ENCODE peak calls at places on chromosome 1, in nine cellular contexts. R is psoas muscle; P is dorsolateral prefrontal cortex; K is AG04450; X is naive thymus-derived CD4-positive, alpha-beta T cell; O is colonic mucosa; A is caudate nucleus; Y is lung; H is mammary epithelial cell. M is an unnamed sample.

GRCh38 chr1:30761312-30762151 is 4.0 kb upstream of the LAPTM5 start:
- DNase-seq in Y (no peak), K (no peak), R (peak; percentile 71), X (no peak), H (no peak), O (no peak), P (no peak), A (no peak), M (no peak)

GRCh38 chr1:84090447-84091244 is 53.4 kb upstream of the PRKACB start:
- DNase-seq in A (no peak), H (no peak), O (peak; percentile 20), P (no peak), X (peak; percentile 44), R (no peak), K (no peak), Y (no peak), M (no peak)

GRCh38 chr1:37850352-37850955 is 8.9 kb downstream of the MTF1 start:
- DNase-seq in X (no peak), Y (no peak), R (no peak), O (no peak), P (no peak), K (no peak), H (peak; percentile 38), A (no peak), M (no peak)

GRCh38 chr1:220878223-220879081 is 791 bp upstream of the HLX start:
- DNase-seq in H (no peak), O (peak; percentile 53), P (no peak), A (no peak), Y (no peak), R (no peak), K (no peak), X (no peak), M (no peak)

GRCh38 chr1:156419863-156420208 is 50.8 kb downstream of the RHBG start:
- DNase-seq in A (no peak), X (no peak), O (no peak), H (no peak), P (no peak), Y (no peak), K (no peak), R (no peak), M (peak; percentile 34)

GRCh38 chr1:154129392-154129970 is 25.4 kb downstream of the NUP210L start:
- DNase-seq in H (no peak), P (no peak), K (no peak), R (no peak), Y (no peak), O (no peak), X (no peak), A (no peak), M (no peak)

GRCh38 chr1:85894651-85895050 is 186.4 kb upstream of the ZNHIT6 start:
- DNase-seq in H (no peak), A (no peak), R (no peak), X (no peak), P (no peak), K (peak; percentile 15), O (no peak), Y (no peak), M (no peak)

GRCh38 chr1:119040489-119040888 is 52.3 kb upstream of the TBX15 start:
- DNase-seq in P (no peak), O (no peak), K (no peak), Y (no peak), R (no peak), X (no peak), A (no peak), H (peak; percentile 23), M (no peak)

GRCh38 chr1:107934573-107934972 is 30.4 kb downstream of the VAV3 start:
- DNase-seq in K (no peak), X (no peak), Y (no peak), O (no peak), R (no peak), A (no peak), P (no peak), H (no peak), M (no peak)

DNA sequence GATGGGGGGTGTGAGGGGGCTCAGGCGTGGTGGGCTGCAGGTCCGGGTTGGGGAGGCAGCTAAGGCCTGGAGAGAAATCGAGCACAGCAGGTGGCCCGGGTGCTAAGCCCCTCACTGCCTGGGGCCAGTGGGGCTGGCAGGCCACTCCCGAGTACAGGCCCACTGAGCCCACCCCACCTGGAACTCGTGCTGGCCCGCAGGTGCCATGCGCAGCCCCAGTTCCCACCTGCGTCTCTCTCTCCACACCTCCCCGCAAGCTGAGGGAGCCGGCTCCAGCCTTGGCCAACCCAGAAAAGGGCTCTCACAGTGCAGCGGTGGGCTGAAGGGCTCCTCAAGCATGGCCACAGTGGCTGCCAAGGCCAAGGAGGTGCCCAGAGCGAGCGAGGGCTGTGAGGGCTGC is 1047.1 kb upstream of the ADGRL4 start:
- DNase-seq in K (no peak), P (no peak), X (no peak), Y (no peak), R (no peak), H (no peak), A (no peak), O (no peak), M (no peak)
- H3K27ac ChIP-seq in K (no peak overlapping the region), P (no peak overlapping the region), X (no peak overlapping the region), Y (no peak overlapping the region), R (no peak overlapping the region), H (peak overlapping the region; percentile 58), A (no peak overlapping the region), O (no peak overlapping the region), M (no peak overlapping the region)

GRCh38 chr1:178928041-178928440 is 57.2 kb upstream of the ANGPTL1 start:
- DNase-seq in O (no peak), Y (no peak), X (no peak), A (no peak), R (no peak), H (no peak), K (no peak), P (no peak), M (no peak)

GRCh38 chr1:178928985-178929384 is 58.1 kb upstream of the ANGPTL1 start:
- DNase-seq in Y (no peak), X (no peak), H (no peak), A (no peak), K (no peak), P (no peak), R (no peak), O (no peak), M (no peak)

GRCh38 chr1:178923512-178923911 is 52.6 kb upstream of the ANGPTL1 start:
- DNase-seq in P (no peak), A (no peak), K (no peak), H (no peak), X (no peak), O (no peak), Y (no peak), R (no peak), M (no peak)

GRCh38 chr1:178927003-178927402 is 56.1 kb upstream of the ANGPTL1 start:
- DNase-seq in O (no peak), Y (no peak), H (no peak), A (no peak), P (no peak), K (no peak), X (no peak), R (no peak), M (no peak)

DNA sequence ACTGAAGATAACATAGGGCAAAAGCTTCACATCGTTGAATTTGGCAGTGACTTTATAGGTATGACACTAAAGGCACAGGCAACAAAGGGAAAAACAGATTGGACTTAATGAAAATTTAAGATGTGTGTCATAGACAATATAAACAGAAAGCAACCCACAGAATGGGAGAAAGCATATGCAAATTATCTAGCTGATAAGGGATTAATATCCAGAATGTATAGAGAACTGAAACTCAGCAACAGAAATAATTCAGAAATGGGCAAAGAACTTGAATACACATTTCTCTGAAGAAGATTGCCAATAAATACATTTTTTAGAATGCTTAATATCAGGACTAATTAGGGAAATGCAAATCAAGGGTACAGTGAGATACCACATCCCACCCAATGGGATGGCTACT is 55.2 kb upstream of the ANGPTL1 start:
- DNase-seq in O (no peak), R (no peak), A (no peak), X (no peak), H (no peak), K (no peak), Y (no peak), P (no peak), M (no peak)
- H3K27ac ChIP-seq in O (no peak overlapping the region), R (no peak overlapping the region), A (no peak overlapping the region), X (no peak overlapping the region), H (no peak overlapping the region), K (no peak overlapping the region), Y (no peak overlapping the region), P (no peak overlapping the region), M (no peak overlapping the region)

DNA sequence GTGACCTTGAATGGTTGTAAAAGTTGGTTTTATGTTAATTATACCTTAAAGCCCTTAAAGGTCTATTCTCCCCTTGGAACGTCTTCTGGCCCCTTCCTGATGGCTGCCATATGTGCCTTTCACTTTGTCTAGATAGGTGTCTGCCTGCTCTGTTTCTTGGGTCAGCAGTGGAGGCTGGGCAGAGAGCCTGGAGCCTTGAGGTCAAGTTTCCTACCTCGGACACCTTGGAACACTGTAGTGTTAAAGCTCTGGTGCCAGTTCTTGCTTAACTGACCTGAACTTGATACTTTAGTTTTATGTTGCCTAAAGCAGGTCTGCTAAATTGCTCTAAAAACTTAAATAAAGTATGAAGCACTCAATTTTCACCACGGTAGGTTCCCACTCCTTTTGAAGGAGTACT is 86.5 kb downstream of the CDC14A start:
- DNase-seq in A (no peak), Y (no peak), K (no peak), R (no peak), H (no peak), O (no peak), X (no peak), P (no peak), M (no peak)
- H3K27ac ChIP-seq in A (no peak overlapping the region), Y (no peak overlapping the region), K (no peak overlapping the region), R (peak overlapping the region; percentile 54), H (no peak overlapping the region), O (no peak overlapping the region), X (peak overlapping the region; percentile 71), P (no peak overlapping the region), M (no peak overlapping the region)

GRCh38 chr1:43477716-43478115 is 24.0 kb upstream of the HYI start:
- DNase-seq in R (no peak), H (no peak), K (no peak), P (no peak), A (no peak), Y (no peak), O (no peak), X (no peak), M (no peak)

GRCh38 chr1:43469932-43470331 is 16.2 kb upstream of the HYI start:
- DNase-seq in P (no peak), R (no peak), A (no peak), H (no peak), K (no peak), O (no peak), Y (no peak), X (no peak), M (no peak)

GRCh38 chr1:43473463-43473862 is 19.7 kb upstream of the HYI start:
- DNase-seq in Y (no peak), P (no peak), R (no peak), K (no peak), O (no peak), A (no peak), H (no peak), X (no peak), M (no peak)

GRCh38 chr1:43468403-43468802 is 14.7 kb upstream of the HYI start:
- DNase-seq in X (no peak), K (no peak), O (no peak), P (no peak), A (no peak), H (no peak), R (no peak), Y (no peak), M (no peak)

DNA sequence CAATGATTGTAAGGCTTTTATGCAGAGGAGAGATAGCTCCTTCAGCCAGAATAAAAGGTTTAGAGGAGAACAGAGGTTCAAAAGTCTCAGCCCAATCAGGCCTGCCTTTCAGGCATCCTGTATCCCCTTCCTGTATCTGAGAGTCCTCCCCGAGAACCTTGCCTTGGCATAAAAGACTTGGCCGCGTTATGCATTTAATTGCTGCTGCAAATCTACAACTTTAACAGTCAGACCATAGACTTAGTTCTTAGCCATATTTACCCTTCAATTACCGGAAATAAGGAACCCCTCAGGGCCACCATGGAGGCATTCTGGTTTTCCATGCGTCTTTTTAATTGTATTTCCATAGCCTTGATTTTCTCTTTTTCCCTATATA is 18.3 kb upstream of the HYI start:
- DNase-seq in H (no peak), K (no peak), O (no peak), P (no peak), X (no peak), R (no peak), A (no peak), Y (no peak), M (no peak)
- H3K27ac ChIP-seq in H (peak overlapping the region; percentile 89), K (peak overlapping the region; percentile 80), O (no peak overlapping the region), P (no peak overlapping the region), X (no peak overlapping the region), R (no peak overlapping the region), A (no peak overlapping the region), Y (no peak overlapping the region), M (no peak overlapping the region)

M was measured in substantia nigra.